ENCODE peak calls at places on chromosomes 5 and 9, in five cellular contexts. G, J, D, W and Z are unnamed samples.

GRCh38 chr5:129438322-129438721 is 21.8 kb upstream of the ADAMTS19 start:
- DNase-seq in W (no peak), G (no peak), J (no peak), D (no peak), Z (no peak)

GRCh38 chr5:137647401-137647800 is 88.5 kb downstream of the KLHL3 start:
- DNase-seq in J (no peak), D (no peak), G (no peak), W (no peak), Z (no peak)

GRCh38 chr9:78130004-78130403 is 98.4 kb upstream of the GNAQ start:
- DNase-seq in G (peak), W (peak), D (peak), J (peak), Z (no peak)

GRCh38 chr5:119330367-119331183 is 25.2 kb upstream of the TNFAIP8 start:
- DNase-seq in W (no peak), D (peak), G (no peak), J (no peak), Z (no peak)

GRCh38 chr5:116577064-116577788 is 2.6 kb upstream of the SEMA6A start:
- DNase-seq in J (no peak), G (no peak), W (no peak), D (no peak), Z (no peak)

GRCh38 chr5:29796018-29796417 is 1397.5 kb upstream of the CDH6 start:
- DNase-seq in W (no peak), G (no peak), D (no peak), J (no peak), Z (no peak)

GRCh38 chr5:157816682-157817268 is 42.2 kb downstream of the CLINT1 start:
- DNase-seq in D (peak), G (no peak), J (no peak), W (no peak), Z (no peak)

GRCh38 chr5:43571237-43571636 is 14.4 kb upstream of the PAIP1 start:
- DNase-seq in J (no peak), G (no peak), W (no peak), D (no peak), Z (no peak)

GRCh38 chr5:38557309-38557710 is 864 bp upstream of the LIFR start:
- DNase-seq in G (no peak), J (no peak), W (no peak), D (no peak), Z (peak)

GRCh38 chr9:35313911-35314310 is 152.1 kb downstream of the UNC13B start:
- DNase-seq in J (no peak), D (no peak), W (no peak), G (no peak), Z (no peak)

GRCh38 chr5:133820516-133820915 is 147.9 kb downstream of the C5orf15 start:
- DNase-seq in J (no peak), D (no peak), W (no peak), G (no peak), Z (no peak)

GRCh38 chr5:34571380-34572041 is 84.6 kb upstream of the RAI14 start:
- DNase-seq in W (no peak), J (no peak), G (no peak), D (peak), Z (no peak)